ENCODE peak calls at places on chromosomes 1 and 21, in eight cellular contexts. One of them, this sample, is unnamed.
A peak's percentile ranks its signal among the peaks of the same experiment; 100 is the strongest.

GRCh38 chr1:246181244-246181643 is 325.8 kb downstream of the SMYD3 start:
- DNase-seq in naive thymus-derived CD8-positive, alpha-beta T cell: no peak
- DNase-seq in D341Med: no peak
- DNase-seq in cardiac muscle cell: no peak
- DNase-seq in activated CD4-positive, alpha-beta T cell treated with anti-CD3 and anti-CD28 coated beads, Interleukin-2, amount 50 U/mL, for 24 hours: no peak
- DNase-seq in C1 segment of cervical spinal cord: no peak
- DNase-seq in amniotic stem cell: no peak
- DNase-seq in adipocyte: no peak
- DNase-seq in this sample: no peak

GRCh38 chr1:68103006-68103545 is 52.6 kb upstream of the DIRAS3 start:
- DNase-seq in naive thymus-derived CD8-positive, alpha-beta T cell: no peak
- DNase-seq in D341Med: peak; percentile 63
- DNase-seq in cardiac muscle cell: no peak
- DNase-seq in activated CD4-positive, alpha-beta T cell treated with anti-CD3 and anti-CD28 coated beads, Interleukin-2, amount 50 U/mL, for 24 hours: no peak
- DNase-seq in C1 segment of cervical spinal cord: no peak
- DNase-seq in amniotic stem cell: no peak
- DNase-seq in adipocyte: no peak
- DNase-seq in this sample: no peak

GRCh38 chr1:117136749-117137148 is 15.2 kb upstream of the TRIM45 start:
- DNase-seq in naive thymus-derived CD8-positive, alpha-beta T cell: no peak
- DNase-seq in D341Med: no peak
- DNase-seq in cardiac muscle cell: no peak
- DNase-seq in activated CD4-positive, alpha-beta T cell treated with anti-CD3 and anti-CD28 coated beads, Interleukin-2, amount 50 U/mL, for 24 hours: no peak
- DNase-seq in C1 segment of cervical spinal cord: no peak
- DNase-seq in amniotic stem cell: no peak
- DNase-seq in adipocyte: no peak
- DNase-seq in this sample: no peak

GRCh38 chr1:241250465-241250864 is 106.5 kb downstream of the RGS7 start:
- DNase-seq in naive thymus-derived CD8-positive, alpha-beta T cell: no peak
- DNase-seq in D341Med: no peak
- DNase-seq in cardiac muscle cell: no peak
- DNase-seq in activated CD4-positive, alpha-beta T cell treated with anti-CD3 and anti-CD28 coated beads, Interleukin-2, amount 50 U/mL, for 24 hours: no peak
- DNase-seq in C1 segment of cervical spinal cord: no peak
- DNase-seq in amniotic stem cell: no peak
- DNase-seq in adipocyte: no peak
- DNase-seq in this sample: no peak

GRCh38 chr1:44919387-44919786 is 67.0 kb downstream of the EIF2B3 start:
- DNase-seq in naive thymus-derived CD8-positive, alpha-beta T cell: no peak
- DNase-seq in D341Med: no peak
- DNase-seq in cardiac muscle cell: no peak
- DNase-seq in activated CD4-positive, alpha-beta T cell treated with anti-CD3 and anti-CD28 coated beads, Interleukin-2, amount 50 U/mL, for 24 hours: no peak
- DNase-seq in C1 segment of cervical spinal cord: no peak
- DNase-seq in amniotic stem cell: no peak
- DNase-seq in adipocyte: no peak
- DNase-seq in this sample: no peak

GRCh38 chr1:197632651-197633050 is 142.6 kb downstream of the DENND1B start:
- DNase-seq in naive thymus-derived CD8-positive, alpha-beta T cell: no peak
- DNase-seq in D341Med: no peak
- DNase-seq in cardiac muscle cell: no peak
- DNase-seq in activated CD4-positive, alpha-beta T cell treated with anti-CD3 and anti-CD28 coated beads, Interleukin-2, amount 50 U/mL, for 24 hours: no peak
- DNase-seq in C1 segment of cervical spinal cord: no peak
- DNase-seq in amniotic stem cell: no peak
- DNase-seq in adipocyte: no peak
- DNase-seq in this sample: no peak

GRCh38 chr1:115771094-115771846 is 2.8 kb upstream of the CASQ2 start:
- DNase-seq in naive thymus-derived CD8-positive, alpha-beta T cell: no peak
- DNase-seq in D341Med: no peak
- DNase-seq in cardiac muscle cell: no peak
- DNase-seq in activated CD4-positive, alpha-beta T cell treated with anti-CD3 and anti-CD28 coated beads, Interleukin-2, amount 50 U/mL, for 24 hours: no peak
- DNase-seq in C1 segment of cervical spinal cord: no peak
- DNase-seq in amniotic stem cell: no peak
- DNase-seq in adipocyte: no peak
- DNase-seq in this sample: no peak

GRCh38 chr1:236101233-236102200 is 36.6 kb upstream of the NID1 start:
- DNase-seq in naive thymus-derived CD8-positive, alpha-beta T cell: no peak
- DNase-seq in D341Med: no peak
- DNase-seq in cardiac muscle cell: no peak
- DNase-seq in activated CD4-positive, alpha-beta T cell treated with anti-CD3 and anti-CD28 coated beads, Interleukin-2, amount 50 U/mL, for 24 hours: no peak
- DNase-seq in C1 segment of cervical spinal cord: no peak
- DNase-seq in amniotic stem cell: no peak
- DNase-seq in adipocyte: no peak
- DNase-seq in this sample: no peak

GRCh38 chr1:154479764-154480421 is 22.1 kb upstream of the TDRD10 start:
- DNase-seq in naive thymus-derived CD8-positive, alpha-beta T cell: peak; percentile 46
- DNase-seq in D341Med: peak; percentile 85
- DNase-seq in cardiac muscle cell: peak; percentile 83
- DNase-seq in activated CD4-positive, alpha-beta T cell treated with anti-CD3 and anti-CD28 coated beads, Interleukin-2, amount 50 U/mL, for 24 hours: no peak
- DNase-seq in C1 segment of cervical spinal cord: peak; percentile 40
- DNase-seq in amniotic stem cell: peak; percentile 43
- DNase-seq in adipocyte: peak; percentile 92
- DNase-seq in this sample: peak; percentile 24

GRCh38 chr21:15221799-15222386 is 157.1 kb upstream of the NRIP1 start:
- DNase-seq in naive thymus-derived CD8-positive, alpha-beta T cell: no peak
- DNase-seq in D341Med: no peak
- DNase-seq in cardiac muscle cell: peak; percentile 84
- DNase-seq in activated CD4-positive, alpha-beta T cell treated with anti-CD3 and anti-CD28 coated beads, Interleukin-2, amount 50 U/mL, for 24 hours: no peak
- DNase-seq in C1 segment of cervical spinal cord: no peak
- DNase-seq in amniotic stem cell: no peak
- DNase-seq in adipocyte: no peak
- DNase-seq in this sample: no peak

GRCh38 chr1:223759273-223759672 is 46.9 kb downstream of the CAPN2 start:
- DNase-seq in naive thymus-derived CD8-positive, alpha-beta T cell: no peak
- DNase-seq in D341Med: no peak
- DNase-seq in cardiac muscle cell: no peak
- DNase-seq in activated CD4-positive, alpha-beta T cell treated with anti-CD3 and anti-CD28 coated beads, Interleukin-2, amount 50 U/mL, for 24 hours: no peak
- DNase-seq in C1 segment of cervical spinal cord: no peak
- DNase-seq in amniotic stem cell: no peak
- DNase-seq in adipocyte: no peak
- DNase-seq in this sample: no peak

GRCh38 chr1:245880754-245881403 is 626.2 kb downstream of the SMYD3 start:
- DNase-seq in naive thymus-derived CD8-positive, alpha-beta T cell: no peak
- DNase-seq in D341Med: no peak
- DNase-seq in cardiac muscle cell: no peak
- DNase-seq in activated CD4-positive, alpha-beta T cell treated with anti-CD3 and anti-CD28 coated beads, Interleukin-2, amount 50 U/mL, for 24 hours: no peak
- DNase-seq in C1 segment of cervical spinal cord: no peak
- DNase-seq in amniotic stem cell: no peak
- DNase-seq in adipocyte: peak; percentile 81
- DNase-seq in this sample: peak; percentile 63

GRCh38 chr1:189921613-189922012 is 556.1 kb downstream of the BRINP3 start:
- DNase-seq in naive thymus-derived CD8-positive, alpha-beta T cell: no peak
- DNase-seq in D341Med: no peak
- DNase-seq in cardiac muscle cell: no peak
- DNase-seq in activated CD4-positive, alpha-beta T cell treated with anti-CD3 and anti-CD28 coated beads, Interleukin-2, amount 50 U/mL, for 24 hours: no peak
- DNase-seq in C1 segment of cervical spinal cord: no peak
- DNase-seq in amniotic stem cell: no peak
- DNase-seq in adipocyte: no peak
- DNase-seq in this sample: no peak

GRCh38 chr1:109901508-109902145 is 9.0 kb upstream of the CSF1 start:
- DNase-seq in naive thymus-derived CD8-positive, alpha-beta T cell: no peak
- DNase-seq in D341Med: no peak
- DNase-seq in cardiac muscle cell: peak; percentile 32
- DNase-seq in activated CD4-positive, alpha-beta T cell treated with anti-CD3 and anti-CD28 coated beads, Interleukin-2, amount 50 U/mL, for 24 hours: no peak
- DNase-seq in C1 segment of cervical spinal cord: no peak
- DNase-seq in amniotic stem cell: no peak
- DNase-seq in adipocyte: no peak
- DNase-seq in this sample: no peak

GRCh38 chr1:24899581-24900485 is 30.2 kb downstream of the RUNX3 start:
- DNase-seq in naive thymus-derived CD8-positive, alpha-beta T cell: no peak
- DNase-seq in D341Med: no peak
- DNase-seq in cardiac muscle cell: no peak
- DNase-seq in activated CD4-positive, alpha-beta T cell treated with anti-CD3 and anti-CD28 coated beads, Interleukin-2, amount 50 U/mL, for 24 hours: no peak
- DNase-seq in C1 segment of cervical spinal cord: no peak
- DNase-seq in amniotic stem cell: no peak
- DNase-seq in adipocyte: no peak
- DNase-seq in this sample: no peak

GRCh38 chr1:40438391-40439015 is 11.8 kb upstream of the ZFP69B start:
- DNase-seq in naive thymus-derived CD8-positive, alpha-beta T cell: peak; percentile 11
- DNase-seq in D341Med: peak; percentile 63
- DNase-seq in cardiac muscle cell: peak; percentile 33
- DNase-seq in activated CD4-positive, alpha-beta T cell treated with anti-CD3 and anti-CD28 coated beads, Interleukin-2, amount 50 U/mL, for 24 hours: no peak
- DNase-seq in C1 segment of cervical spinal cord: no peak
- DNase-seq in amniotic stem cell: no peak
- DNase-seq in adipocyte: peak; percentile 69
- DNase-seq in this sample: no peak

This sample was measured in BJ.